ENCODE peak calls at places on chromosomes 5 and 9, in six cellular contexts. E, X, L, M, K and U are unnamed samples.

GRCh38 chr5:86329318-86329717 is 288.4 kb upstream of the COX7C start:
- DNase-seq in M (no peak), X (no peak), L (no peak), E (no peak), K (no peak), U (no peak)

GRCh38 chr5:176364765-176365662 is at the start of gene ARL10:
- DNase-seq in M (peak), X (no peak), E (no peak), L (no peak), K (peak), U (no peak)

GRCh38 chr5:57537831-57538230 is 55.2 kb upstream of the ACTBL2 start:
- DNase-seq in L (no peak), M (no peak), X (no peak), E (no peak), K (no peak), U (no peak)

GRCh38 chr9:95188459-95188858 is 129.1 kb downstream of the FANCC start:
- DNase-seq in X (no peak), K (no peak), L (no peak), E (no peak), M (no peak), U (no peak)

GRCh38 chr5:136034492-136034891 is 5.7 kb downstream of the TGFBI start:
- DNase-seq in M (no peak), X (no peak), L (no peak), K (no peak), E (no peak), U (no peak)

GRCh38 chr5:107135391-107135790 is 535.3 kb downstream of the EFNA5 start:
- DNase-seq in X (peak), M (no peak), E (no peak), L (no peak), K (no peak), U (no peak)

GRCh38 chr5:59115345-59115744 is 532.5 kb downstream of the RAB3C start:
- DNase-seq in M (no peak), E (no peak), L (no peak), X (no peak), K (no peak), U (no peak)

GRCh38 chr5:96884995-96885394 is 8.7 kb downstream of the ERAP2 start:
- DNase-seq in E (no peak), L (no peak), X (no peak), M (no peak), K (no peak), U (no peak)

GRCh38 chr5:55982957-55983381 is 11.8 kb downstream of the IL6ST start:
- DNase-seq in L (no peak), M (peak), K (no peak), E (no peak), X (peak), U (no peak)

GRCh38 chr5:174609116-174609515 is 115.3 kb upstream of the MSX2 start:
- DNase-seq in X (no peak), K (no peak), L (peak), M (no peak), E (no peak), U (no peak)

GRCh38 chr9:9942764-9943424 is 669.9 kb downstream of the PTPRD start:
- DNase-seq in L (no peak), M (peak), E (peak), X (peak), K (peak), U (no peak)

GRCh38 chr5:123365163-123365562 is 58.0 kb downstream of the CEP120 start:
- DNase-seq in E (no peak), L (no peak), X (no peak), M (no peak), K (no peak), U (no peak)

GRCh38 chr9:99966720-99967119 is 60.3 kb downstream of the STX17 start:
- DNase-seq in E (no peak), X (peak), L (peak), K (no peak), M (peak), U (no peak)

GRCh38 chr5:55421074-55421529 is 113.3 kb downstream of the MTREX start:
- DNase-seq in L (no peak), E (no peak), K (no peak), X (no peak), M (no peak), U (no peak)

GRCh38 chr9:78004478-78005229 is 27.0 kb downstream of the GNAQ start:
- DNase-seq in E (no peak), L (peak), K (no peak), M (peak), X (peak), U (no peak)

GRCh38 chr5:67165524-67166459 is 30.8 kb downstream of the CD180 start:
- DNase-seq in K (peak), M (peak), X (peak), L (peak), E (no peak), U (peak)

GRCh38 chr9:91071185-91071990 is 269.8 kb downstream of the SYK start:
- DNase-seq in L (no peak), K (no peak), X (peak), E (no peak), M (no peak), U (no peak)
- TF ChIP-seq REST in L (no peak), K (no peak), X (no peak), E (no peak), M (no peak), U (no peak)

GRCh38 chr9:37301369-37302172 is 120.9 kb upstream of the GRHPR start:
- DNase-seq in X (no peak), E (no peak), K (no peak), M (no peak), L (no peak), U (no peak)
- TF ChIP-seq CTCF in X (no peak), E (no peak), K (no peak), M (no peak), L (no peak), U (no peak)

DNA sequence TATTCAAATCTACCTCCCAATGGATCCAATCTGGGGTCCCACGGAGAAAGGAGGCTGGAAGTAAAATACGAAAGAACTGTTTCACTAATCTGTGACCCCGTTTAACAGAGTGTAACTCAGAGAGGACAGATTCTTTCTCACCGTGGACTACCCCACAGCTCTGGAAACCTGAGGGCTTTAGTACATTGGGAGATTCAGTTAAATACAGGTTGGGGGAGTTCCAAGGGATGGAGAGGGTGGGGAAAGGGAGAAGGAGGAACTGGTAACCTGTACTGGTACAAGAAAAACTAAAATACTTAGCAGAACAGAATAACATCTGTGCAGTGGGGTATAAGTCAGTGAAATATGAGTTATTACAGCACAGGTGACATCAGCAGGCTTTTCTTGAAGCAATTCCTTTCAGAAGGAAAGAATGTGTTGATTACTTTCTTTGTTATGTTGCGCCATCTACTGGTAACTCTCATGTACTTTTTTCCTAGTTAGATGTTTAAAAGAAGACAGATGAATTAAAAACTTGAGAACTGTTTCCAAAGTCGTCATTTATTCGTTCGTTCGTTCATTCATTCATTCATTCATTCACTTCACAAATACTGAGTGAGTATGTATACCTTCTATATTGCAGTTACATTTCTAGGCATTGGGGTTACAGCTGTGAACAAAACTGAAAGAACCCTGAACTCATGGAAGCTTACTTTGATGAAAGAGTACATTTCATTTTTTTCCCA is 30.0 kb upstream of the STOM start:
- DNase-seq in L (peak), M (peak), K (peak), E (peak), X (peak), U (peak)
- TF ChIP-seq REST in L (no peak), M (no peak), K (no peak), E (no peak), X (no peak), U (no peak)

GRCh38 chr9:135613946-135614805 is 25.2 kb downstream of the GLT6D1 start:
- DNase-seq in E (no peak), K (peak), L (no peak), M (no peak), X (no peak), U (no peak)

GRCh38 chr9:135616621-135617537 is 22.5 kb downstream of the GLT6D1 start:
- DNase-seq in L (no peak), X (no peak), E (no peak), M (no peak), K (peak), U (no peak)

GRCh38 chr9:135617538-135617900 is 21.8 kb downstream of the GLT6D1 start:
- DNase-seq in E (no peak), M (no peak), K (peak), X (no peak), L (no peak), U (no peak)

GRCh38 chr9:135614821-135615665 is 24.3 kb downstream of the GLT6D1 start:
- DNase-seq in K (peak), X (no peak), L (no peak), E (no peak), M (no peak), U (no peak)

GRCh38 chr9:135615666-135616620 is 23.4 kb downstream of the GLT6D1 start:
- DNase-seq in L (no peak), X (no peak), K (peak), E (no peak), M (no peak), U (no peak)
- TF ChIP-seq CTCF in L (peak), X (peak), K (no peak), E (no peak), M (no peak), U (no peak)

GRCh38 chr5:3268760-3269330 is 326.8 kb upstream of the IRX1 start:
- DNase-seq in K (no peak), E (no peak), L (no peak), M (no peak), X (no peak), U (no peak)

GRCh38 chr5:3265131-3265885 is 330.3 kb upstream of the IRX1 start:
- DNase-seq in M (no peak), E (no peak), L (no peak), K (no peak), X (no peak), U (no peak)

GRCh38 chr5:3262451-3262850 is 333.2 kb upstream of the IRX1 start:
- DNase-seq in M (no peak), K (no peak), L (no peak), E (no peak), X (no peak), U (no peak)

GRCh38 chr5:3266861-3267260 is 328.8 kb upstream of the IRX1 start:
- DNase-seq in X (no peak), M (no peak), L (no peak), E (no peak), K (no peak), U (no peak)

GRCh38 chr5:3265936-3266335 is 329.7 kb upstream of the IRX1 start:
- DNase-seq in K (no peak), L (no peak), X (no peak), E (no peak), M (no peak), U (no peak)
- TF ChIP-seq REST in K (no peak), L (no peak), X (no peak), E (no peak), M (no peak), U (no peak)

GRCh38 chr5:37043693-37044092 is 167.1 kb downstream of the NIPBL start:
- DNase-seq in K (no peak), L (no peak), E (peak), X (peak), M (peak), U (no peak)
- TF ChIP-seq CTCF in K (peak), L (no peak), E (peak), X (peak), M (peak), U (no peak)

DNA sequence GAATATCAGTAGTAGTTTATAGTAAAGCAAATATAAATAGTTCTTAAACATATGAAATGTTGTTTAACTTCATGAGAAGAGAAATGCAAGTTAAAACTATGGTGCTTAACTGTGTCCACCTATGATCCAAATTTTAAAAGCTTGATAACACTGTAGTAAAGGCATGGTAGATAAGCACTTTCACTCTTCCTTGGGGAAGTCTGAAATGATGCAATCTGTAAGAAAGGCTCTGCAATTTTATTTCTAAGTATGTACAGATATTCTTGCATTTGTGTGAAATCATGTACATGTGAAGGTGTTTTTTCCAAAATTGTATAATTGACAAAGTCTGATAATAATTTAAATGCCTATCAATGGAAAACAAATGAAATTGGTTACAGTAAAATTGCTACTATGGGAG is 66.9 kb downstream of the SYK start:
- DNase-seq in L (no peak), E (no peak), X (no peak), K (no peak), M (no peak), U (peak)
- TF ChIP-seq REST in L (no peak), E (no peak), X (no peak), K (no peak), M (no peak), U (no peak)

GRCh38 chr9:130430232-130430631 is 14.5 kb upstream of the ASS1 start:
- DNase-seq in M (no peak), L (no peak), X (no peak), K (no peak), E (no peak), U (no peak)
- TF ChIP-seq CTCF in M (no peak), L (no peak), X (no peak), K (no peak), E (no peak), U (no peak)

DNA sequence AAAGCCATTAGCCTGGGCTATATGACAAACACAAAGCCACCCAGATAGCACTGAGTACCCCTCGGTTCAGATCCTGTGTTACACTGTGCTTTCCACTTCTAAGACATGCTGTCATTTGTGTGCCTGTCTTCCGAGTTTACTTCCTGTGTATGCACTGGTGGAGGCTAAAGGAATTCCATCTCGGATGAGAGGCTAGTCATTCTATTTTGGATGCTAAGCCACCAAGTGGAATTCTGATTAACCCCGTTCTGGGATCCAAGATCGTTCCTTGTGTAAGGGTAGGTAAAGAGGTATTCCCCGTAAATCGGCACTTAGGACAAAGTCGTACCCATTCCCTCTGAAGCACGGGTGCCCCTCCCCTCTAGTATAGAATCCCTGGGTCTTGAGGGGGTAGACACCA is 8.7 kb downstream of the PROP1 start:
- DNase-seq in E (no peak), M (no peak), X (no peak), K (no peak), L (no peak), U (no peak)
- TF ChIP-seq REST in E (no peak), M (no peak), X (no peak), K (no peak), L (no peak), U (no peak)